ENCODE peak calls at places on chromosomes 5 and 9, in four cellular contexts. J is stimulated activated CD4-positive, alpha-beta T cell treated with anti-CD3 and anti-CD28 coated beads, Interleukin-1b, Interleukin-23, amount 100 ng/mL, for 24 hours; R is A549; D is fibroblast of the aortic adventitia. Y is an unnamed sample.

GRCh38 chr9:76459691-76460635 is 981 bp downstream of the GCNT1 start:
- DNase-seq in J (no peak), R (peak; percentile 29), D (peak; percentile 69), Y (peak; percentile 35)

GRCh38 chr5:132428147-132428482 is 58.6 kb downstream of the SLC22A5 start:
- DNase-seq in J (no peak), R (no peak), D (no peak), Y (no peak)

GRCh38 chr5:82459626-82460025 is 181.5 kb upstream of the RPS23 start:
- DNase-seq in D (no peak), R (no peak), J (no peak), Y (no peak)

GRCh38 chr5:3489221-3489620 is 106.4 kb upstream of the IRX1 start:
- DNase-seq in R (no peak), D (no peak), J (no peak), Y (no peak)

GRCh38 chr9:77224750-77225312 is 47.5 kb downstream of the VPS13A start:
- DNase-seq in R (no peak), J (no peak), D (peak; percentile 53), Y (no peak)

GRCh38 chr5:407051-407450 is 35.9 kb upstream of the EXOC3 start:
- DNase-seq in D (no peak), R (no peak), J (no peak), Y (no peak)

GRCh38 chr9:18338042-18338441 is 135.9 kb upstream of the ADAMTSL1 start:
- DNase-seq in R (no peak), J (no peak), D (no peak), Y (no peak)

GRCh38 chr9:136255166-136255538 is 9.5 kb upstream of the QSOX2 start:
- DNase-seq in D (peak; percentile 54), J (no peak), R (no peak), Y (no peak)

GRCh38 chr5:157059891-157060290 is 975 bp upstream of the HAVCR1 start:
- DNase-seq in J (no peak), R (peak; percentile 85), D (no peak), Y (no peak)

GRCh38 chr9:120445974-120446373 is 134.0 kb downstream of the CDK5RAP2 start:
- DNase-seq in D (no peak), J (no peak), R (peak; percentile 16), Y (no peak)

GRCh38 chr5:180935203-180935602 is 36.2 kb downstream of the BTNL8 start:
- DNase-seq in D (no peak), J (no peak), R (no peak), Y (no peak)

GRCh38 chr5:177403194-177403825 is 2.8 kb upstream of the PFN3 start:
- DNase-seq in D (no peak), R (peak; percentile 59), J (no peak), Y (no peak)

GRCh38 chr5:84411832-84412605 is 27.3 kb upstream of the EDIL3 start:
- DNase-seq in D (peak; percentile 47), J (no peak), R (no peak), Y (no peak)

GRCh38 chr5:135688385-135688784 is 109.6 kb upstream of the CXCL14 start:
- DNase-seq in R (no peak), D (no peak), J (no peak), Y (no peak)

GRCh38 chr9:107484117-107484723 is 5.3 kb downstream of the KLF4 start:
- DNase-seq in R (peak; percentile 84), J (no peak), D (peak; percentile 94), Y (peak; percentile 64)

GRCh38 chr9:134066923-134067851 is 639 bp downstream of the BRD3 start:
- DNase-seq in D (peak; percentile 19), R (peak; percentile 39), J (no peak), Y (no peak)

GRCh38 chr9:114386886-114387677 is 700 bp downstream of the AKNA start:
- DNase-seq in D (no peak), R (no peak), J (no peak), Y (no peak)

GRCh38 chr5:16025681-16026080 is 153.9 kb downstream of the MARCHF11 start:
- DNase-seq in J (no peak), D (peak; percentile 1), R (no peak), Y (no peak)